ENCODE peak calls at places on chromosomes 1 and 21, in eight cellular contexts. M, K, W, J, N, I, P and Q are unnamed samples.

GRCh38 chr1:248813546-248813945 is 12.2 kb downstream of the SH3BP5L start:
- DNase-seq in M (no peak), K (no peak), W (no peak), J (no peak), N (no peak), I (no peak), P (no peak), Q (peak; percentile 43)

GRCh38 chr1:2956571-2956970 is 64.7 kb upstream of the ACTRT2 start:
- DNase-seq in M (no peak), K (no peak), W (no peak), J (no peak), N (no peak), I (no peak), P (no peak), Q (no peak)

GRCh38 chr21:15071012-15071411 is 6.2 kb upstream of the NRIP1 start:
- DNase-seq in M (no peak), K (no peak), W (no peak), J (no peak), N (no peak), I (no peak), P (no peak), Q (no peak)

GRCh38 chr1:203367051-203367450 is 16.1 kb upstream of the FMOD start:
- DNase-seq in M (no peak), K (no peak), W (no peak), J (no peak), N (no peak), I (no peak), P (peak; percentile 38), Q (no peak)

GRCh38 chr1:26234644-26235384 is 814 bp downstream of the CEP85 start:
- DNase-seq in M (peak; percentile 34), K (no peak), W (no peak), J (peak; percentile 40), N (peak; percentile 20), I (no peak), P (no peak), Q (no peak)

GRCh38 chr1:90705910-90706309 is 11.2 kb downstream of the BARHL2 start:
- DNase-seq in M (no peak), K (no peak), W (no peak), J (no peak), N (no peak), I (no peak), P (no peak), Q (no peak)

GRCh38 chr1:235051521-235051920 is 77.1 kb downstream of the TOMM20 start:
- DNase-seq in M (no peak), K (no peak), W (no peak), J (peak; percentile 55), N (no peak), I (no peak), P (no peak), Q (no peak)

GRCh38 chr1:203629509-203630082 is 3.0 kb downstream of the ATP2B4 start:
- DNase-seq in M (peak; percentile 80), K (no peak), W (peak; percentile 27), J (no peak), N (peak; percentile 79), I (no peak), P (no peak), Q (peak; percentile 77)

GRCh38 chr1:233815865-233816264 is 88.6 kb upstream of the SLC35F3 start:
- DNase-seq in M (no peak), K (no peak), W (no peak), J (peak; percentile 15), N (no peak), I (no peak), P (no peak), Q (no peak)

GRCh38 chr1:119101563-119101962 is 38.9 kb downstream of the WARS2 start:
- DNase-seq in M (peak; percentile 79), K (no peak), W (no peak), J (no peak), N (no peak), I (no peak), P (no peak), Q (no peak)

GRCh38 chr1:7539772-7540175 is 231.3 kb upstream of the VAMP3 start:
- DNase-seq in M (no peak), K (no peak), W (no peak), J (no peak), N (peak; percentile 43), I (no peak), P (peak; percentile 66), Q (no peak)

GRCh38 chr1:6578624-6579373 is 995 bp upstream of the ZBTB48 start:
- DNase-seq in M (no peak), K (no peak), W (no peak), J (peak; percentile 43), N (no peak), I (no peak), P (no peak), Q (no peak)

GRCh38 chr1:200150721-200151120 is 123.2 kb downstream of the NR5A2 start:
- DNase-seq in M (peak; percentile 61), K (no peak), W (no peak), J (no peak), N (no peak), I (no peak), P (peak; percentile 62), Q (no peak)

GRCh38 chr1:13505020-13505419 is 8.8 kb downstream of the LRRC38 start:
- DNase-seq in M (no peak), K (no peak), W (no peak), J (no peak), N (no peak), I (no peak), P (no peak), Q (no peak)

GRCh38 chr1:226312065-226312464 is 3.1 kb upstream of the LIN9 start:
- DNase-seq in M (no peak), K (no peak), W (no peak), J (no peak), N (no peak), I (no peak), P (no peak), Q (no peak)

GRCh38 chr21:29938968-29939858 is 583 bp downstream of the GRIK1 start:
- DNase-seq in M (peak; percentile 12), K (no peak), W (no peak), J (peak; percentile 11), N (no peak), I (no peak), P (no peak), Q (peak; percentile 72)

GRCh38 chr1:169550294-169550693 is 36.0 kb downstream of the F5 start:
- DNase-seq in M (peak; percentile 67), K (no peak), W (no peak), J (peak; percentile 21), N (no peak), I (no peak), P (peak; percentile 26), Q (no peak)

GRCh38 chr1:166915941-166916340 is 39.9 kb upstream of the TADA1 start:
- DNase-seq in M (peak; percentile 6), K (no peak), W (no peak), J (no peak), N (no peak), I (no peak), P (no peak), Q (no peak)

GRCh38 chr1:202259705-202260104 is 66.1 kb downstream of the LGR6 start:
- DNase-seq in M (no peak), K (no peak), W (no peak), J (no peak), N (no peak), I (no peak), P (no peak), Q (no peak)

GRCh38 chr1:64511054-64511453 is 41.1 kb downstream of the CACHD1 start:
- DNase-seq in M (no peak), K (no peak), W (no peak), J (no peak), N (no peak), I (no peak), P (no peak), Q (no peak)

GRCh38 chr1:2566106-2567045 is 10.2 kb downstream of the TNFRSF14 start:
- DNase-seq in M (no peak), K (no peak), W (no peak), J (peak; percentile 27), N (no peak), I (no peak), P (no peak), Q (no peak)

GRCh38 chr1:86714561-86715244 is 10.3 kb downstream of the SH3GLB1 start:
- DNase-seq in M (no peak), K (no peak), W (no peak), J (no peak), N (no peak), I (no peak), P (no peak), Q (no peak)

GRCh38 chr1:200314085-200314750 is 95.6 kb downstream of the ZNF281 start:
- DNase-seq in M (peak; percentile 68), K (no peak), W (no peak), J (no peak), N (no peak), I (no peak), P (no peak), Q (no peak)

GRCh38 chr21:34986561-34987533 is 62.3 kb downstream of the RUNX1 start:
- DNase-seq in M (peak; percentile 62), K (peak; percentile 50), W (peak; percentile 10), J (no peak), N (no peak), I (no peak), P (no peak), Q (no peak)

GRCh38 chr1:157040802-157041201 is 4.7 kb downstream of the ARHGEF11 start:
- DNase-seq in M (peak; percentile 27), K (no peak), W (no peak), J (no peak), N (no peak), I (no peak), P (no peak), Q (no peak)